ENCODE peak calls at places on chromosomes 11 and 22, in four cellular contexts. S is heart right ventricle; Z is stimulated activated CD8-positive, alpha-beta memory T cell treated with anti-CD3 and anti-CD28 coated beads, Interleukin-4, amount 100 ng/mL, for 24 hours; L is posterior cingulate gyrus. I is an unnamed sample.

GRCh38 chr11:10443152-10443551 is 11.9 kb upstream of the AMPD3 start:
- DNase-seq in S (no peak), Z (no peak), L (no peak), I (no peak)

GRCh38 chr11:26936109-26936508 is 57.8 kb upstream of the FIBIN start:
- DNase-seq in S (no peak), Z (no peak), L (no peak), I (no peak)

GRCh38 chr11:45927332-45927683 is 4.9 kb downstream of the LARGE2 start:
- DNase-seq in S (no peak), Z (no peak), L (no peak), I (peak; percentile 40)

GRCh38 chr11:7572001-7572712 is 58.4 kb downstream of the PPFIBP2 start:
- DNase-seq in S (no peak), Z (no peak), L (no peak), I (no peak)

GRCh38 chr11:131683666-131684065 is 313.3 kb downstream of the NTM start:
- DNase-seq in S (no peak), Z (no peak), L (no peak), I (no peak)

GRCh38 chr11:96014234-96014633 is 90.3 kb upstream of the MTMR2 start:
- DNase-seq in S (no peak), Z (no peak), L (no peak), I (no peak)

GRCh38 chr11:32487270-32487669 is 51.9 kb upstream of the WT1 start:
- DNase-seq in S (no peak), Z (no peak), L (no peak), I (no peak)

GRCh38 chr22:19003518-19003917 is 67.4 kb upstream of the PRODH start:
- DNase-seq in S (no peak), Z (no peak), L (no peak), I (no peak)

GRCh38 chr11:120608760-120609211 is 97.2 kb downstream of the GRIK4 start:
- DNase-seq in S (no peak), Z (no peak), L (no peak), I (peak; percentile 75)

GRCh38 chr22:49457946-49458707 is 369.5 kb downstream of the BRD1 start:
- DNase-seq in S (no peak), Z (no peak), L (no peak), I (no peak)

GRCh38 chr11:120137611-120138521 is at the start of gene TRIM29:
- DNase-seq in S (peak; percentile 2), Z (no peak), L (no peak), I (no peak)

GRCh38 chr22:45212992-45213751 is 27.5 kb downstream of the KIAA0930 start:
- DNase-seq in S (peak; percentile 47), Z (no peak), L (peak; percentile 62), I (peak; percentile 83)

GRCh38 chr11:66336234-66337102 is at the start of gene RIN1:
- DNase-seq in S (peak; percentile 66), Z (peak; percentile 55), L (peak; percentile 82), I (peak; percentile 77)

GRCh38 chr11:88695701-88696414 is 358.3 kb upstream of the CTSC start:
- DNase-seq in S (no peak), Z (no peak), L (peak; percentile 11), I (no peak)

GRCh38 chr11:27158763-27159679 is 118.4 kb downstream of the BBOX1 start:
- DNase-seq in S (peak; percentile 48), Z (no peak), L (peak; percentile 21), I (peak; percentile 66)

GRCh38 chr22:36363378-36363931 is 24.3 kb downstream of the MYH9 start:
- DNase-seq in S (no peak), Z (no peak), L (no peak), I (peak; percentile 25)

GRCh38 chr11:74932169-74932568 is 16.7 kb downstream of the XRRA1 start:
- DNase-seq in S (no peak), Z (no peak), L (no peak), I (no peak)

GRCh38 chr22:23102776-23103175 is 32.5 kb downstream of the GNAZ start:
- DNase-seq in S (no peak), Z (no peak), L (no peak), I (no peak)

GRCh38 chr22:20267441-20268288 is 453 bp downstream of the RTN4R start:
- DNase-seq in S (no peak), Z (no peak), L (no peak), I (no peak)

GRCh38 chr11:38924644-38925043 is 2326.6 kb upstream of the RAG2 start:
- DNase-seq in S (no peak), Z (no peak), L (no peak), I (no peak)

GRCh38 chr11:97498891-97499290 is 1109.1 kb downstream of the JRKL start:
- DNase-seq in S (no peak), Z (no peak), L (no peak), I (no peak)

GRCh38 chr22:45206233-45206632 is 34.5 kb downstream of the KIAA0930 start:
- DNase-seq in S (no peak), Z (no peak), L (no peak), I (no peak)

GRCh38 chr11:31974737-31975136 is 116.1 kb upstream of the RCN1 start:
- DNase-seq in S (no peak), Z (no peak), L (no peak), I (no peak)

GRCh38 chr11:46682773-46683752 is 17.4 kb downstream of the ARHGAP1 start:
- DNase-seq in S (no peak), Z (no peak), L (no peak), I (peak; percentile 28)

GRCh38 chr11:65502852-65503603 is 4.2 kb downstream of the MALAT1 start:
- DNase-seq in S (no peak), Z (no peak), L (no peak), I (no peak)

GRCh38 chr11:79456501-79456900 is 15.7 kb upstream of the TENM4 start:
- DNase-seq in S (no peak), Z (no peak), L (no peak), I (no peak)

GRCh38 chr11:128336203-128336602 is 251.2 kb downstream of the ETS1 start:
- DNase-seq in S (peak; percentile 67), Z (no peak), L (no peak), I (peak; percentile 82)

GRCh38 chr11:87425943-87426342 is 388.2 kb downstream of the TMEM135 start:
- DNase-seq in S (no peak), Z (no peak), L (no peak), I (no peak)

GRCh38 chr11:18379201-18379600 is 15.2 kb upstream of the LDHA start:
- DNase-seq in S (no peak), Z (no peak), L (no peak), I (no peak)

GRCh38 chr11:66910669-66911068 is 47.5 kb downstream of the PC start:
- DNase-seq in S (no peak), Z (no peak), L (no peak), I (no peak)